ENCODE peak calls at places on chromosomes 11 and 22, in seven cellular contexts. N is effector memory CD8-positive, alpha-beta T cell; Z is WTC11; M is HTR-8/SVneo; W is activated CD4-positive, alpha-beta memory T cell treated with anti-CD3 and anti-CD28 coated beads, Interleukin-2, amount 10 ng/mL, durations not matched to agents 7 days and 5 days; C is adrenal gland; H is D341Med. U is an unnamed sample.
A peak's percentile ranks its signal among the peaks of the same experiment; 100 is the strongest.

GRCh38 chr11:134264966-134265365 is 11.2 kb upstream of the GLB1L3 start:
- DNase-seq in C (no peak), Z (no peak), W (no peak), N (no peak), M (no peak), H (no peak), U (no peak)

GRCh38 chr11:94546886-94547285 is 3.2 kb downstream of the FUT4 start:
- DNase-seq in M (no peak), W (no peak), H (no peak), N (no peak), C (no peak), Z (no peak), U (no peak)

GRCh38 chr22:19619144-19620009 is 94.9 kb upstream of the SEPTIN5 start:
- DNase-seq in C (no peak), W (no peak), H (peak; percentile 13), Z (no peak), M (no peak), N (no peak), U (no peak)

GRCh38 chr11:69297225-69297925 is 3.4 kb downstream of the MYEOV start:
- DNase-seq in M (peak; percentile 97), H (no peak), Z (no peak), W (peak; percentile 91), N (peak; percentile 89), C (peak; percentile 95), U (peak; percentile 98)

GRCh38 chr11:116871248-116871647 is 33.8 kb upstream of the APOA1 start:
- DNase-seq in W (no peak), C (no peak), H (no peak), N (no peak), Z (no peak), M (no peak), U (peak; percentile 72)

GRCh38 chr11:1401656-1402221 is 12.0 kb downstream of the BRSK2 start:
- DNase-seq in Z (peak; percentile 85), M (no peak), H (no peak), W (peak; percentile 54), C (peak; percentile 69), N (peak; percentile 39), U (peak; percentile 68)

GRCh38 chr11:36056160-36056751 is 112.4 kb downstream of the LDLRAD3 start:
- DNase-seq in M (peak; percentile 22), H (peak; percentile 71), C (peak; percentile 27), N (no peak), W (no peak), Z (peak; percentile 71), U (peak; percentile 80)

GRCh38 chr11:128193633-128194032 is 393.7 kb downstream of the ETS1 start:
- DNase-seq in M (no peak), H (no peak), C (no peak), N (no peak), W (no peak), Z (no peak), U (no peak)